ENCODE peak calls at places on chromosomes 5 and 9, in six cellular contexts. One of them, this sample, is unnamed.

GRCh38 chr5:144467795-144468194 is 297.1 kb downstream of the KCTD16 start:
- DNase-seq in HTR-8/SVneo: peak
- DNase-seq in stimulated activated CD4-positive, alpha-beta T cell treated with anti-CD3 and anti-CD28 coated beads, Interleukin-12 subunit alpha, Interleukin-12 subunit beta, amount 100 ng/mL, for 4 hours: no peak
- DNase-seq in ACHN: peak
- DNase-seq in T-helper 17 cell: no peak
- DNase-seq in stromal cell of bone marrow: peak
- DNase-seq in this sample: peak

GRCh38 chr9:137368431-137369110 is 54.4 kb downstream of the EXD3 start:
- DNase-seq in HTR-8/SVneo: no peak
- DNase-seq in stimulated activated CD4-positive, alpha-beta T cell treated with anti-CD3 and anti-CD28 coated beads, Interleukin-12 subunit alpha, Interleukin-12 subunit beta, amount 100 ng/mL, for 4 hours: no peak
- DNase-seq in ACHN: no peak
- DNase-seq in T-helper 17 cell: no peak
- DNase-seq in stromal cell of bone marrow: no peak
- DNase-seq in this sample: no peak

GRCh38 chr9:135332979-135333748 is 146.4 kb upstream of the PPP1R26 start:
- DNase-seq in HTR-8/SVneo: no peak
- DNase-seq in stimulated activated CD4-positive, alpha-beta T cell treated with anti-CD3 and anti-CD28 coated beads, Interleukin-12 subunit alpha, Interleukin-12 subunit beta, amount 100 ng/mL, for 4 hours: no peak
- DNase-seq in ACHN: no peak
- DNase-seq in T-helper 17 cell: no peak
- DNase-seq in stromal cell of bone marrow: no peak
- DNase-seq in this sample: no peak

GRCh38 chr9:33289936-33290246 is 425 bp upstream of the NFX1 start:
- DNase-seq in HTR-8/SVneo: no peak
- DNase-seq in stimulated activated CD4-positive, alpha-beta T cell treated with anti-CD3 and anti-CD28 coated beads, Interleukin-12 subunit alpha, Interleukin-12 subunit beta, amount 100 ng/mL, for 4 hours: no peak
- DNase-seq in ACHN: no peak
- DNase-seq in T-helper 17 cell: no peak
- DNase-seq in stromal cell of bone marrow: no peak
- DNase-seq in this sample: no peak

GRCh38 chr5:55599148-55600050 is 64.6 kb upstream of the PLPP1 start:
- DNase-seq in HTR-8/SVneo: no peak
- DNase-seq in stimulated activated CD4-positive, alpha-beta T cell treated with anti-CD3 and anti-CD28 coated beads, Interleukin-12 subunit alpha, Interleukin-12 subunit beta, amount 100 ng/mL, for 4 hours: no peak
- DNase-seq in ACHN: no peak
- DNase-seq in T-helper 17 cell: no peak
- DNase-seq in stromal cell of bone marrow: no peak
- DNase-seq in this sample: no peak

GRCh38 chr9:129235041-129235930 is 57.2 kb upstream of the IER5L start:
- DNase-seq in HTR-8/SVneo: no peak
- DNase-seq in stimulated activated CD4-positive, alpha-beta T cell treated with anti-CD3 and anti-CD28 coated beads, Interleukin-12 subunit alpha, Interleukin-12 subunit beta, amount 100 ng/mL, for 4 hours: no peak
- DNase-seq in ACHN: no peak
- DNase-seq in T-helper 17 cell: no peak
- DNase-seq in stromal cell of bone marrow: no peak
- DNase-seq in this sample: no peak

GRCh38 chr9:70563437-70564204 is 149.2 kb upstream of the KLF9 start:
- DNase-seq in HTR-8/SVneo: no peak
- DNase-seq in stimulated activated CD4-positive, alpha-beta T cell treated with anti-CD3 and anti-CD28 coated beads, Interleukin-12 subunit alpha, Interleukin-12 subunit beta, amount 100 ng/mL, for 4 hours: peak
- DNase-seq in ACHN: no peak
- DNase-seq in T-helper 17 cell: no peak
- DNase-seq in stromal cell of bone marrow: peak
- DNase-seq in this sample: peak

GRCh38 chr5:178471666-178472065 is 118.5 kb downstream of the COL23A1 start:
- DNase-seq in HTR-8/SVneo: no peak
- DNase-seq in stimulated activated CD4-positive, alpha-beta T cell treated with anti-CD3 and anti-CD28 coated beads, Interleukin-12 subunit alpha, Interleukin-12 subunit beta, amount 100 ng/mL, for 4 hours: no peak
- DNase-seq in ACHN: no peak
- DNase-seq in T-helper 17 cell: no peak
- DNase-seq in stromal cell of bone marrow: no peak
- DNase-seq in this sample: no peak

GRCh38 chr5:170633235-170634041 is 129.6 kb downstream of the KCNIP1 start:
- DNase-seq in HTR-8/SVneo: peak
- DNase-seq in stimulated activated CD4-positive, alpha-beta T cell treated with anti-CD3 and anti-CD28 coated beads, Interleukin-12 subunit alpha, Interleukin-12 subunit beta, amount 100 ng/mL, for 4 hours: no peak
- DNase-seq in ACHN: peak
- DNase-seq in T-helper 17 cell: no peak
- DNase-seq in stromal cell of bone marrow: peak
- DNase-seq in this sample: peak

GRCh38 chr5:77266291-77266690 is 55.8 kb downstream of the PDE8B start:
- DNase-seq in HTR-8/SVneo: no peak
- DNase-seq in stimulated activated CD4-positive, alpha-beta T cell treated with anti-CD3 and anti-CD28 coated beads, Interleukin-12 subunit alpha, Interleukin-12 subunit beta, amount 100 ng/mL, for 4 hours: no peak
- DNase-seq in ACHN: no peak
- DNase-seq in T-helper 17 cell: no peak
- DNase-seq in stromal cell of bone marrow: no peak
- DNase-seq in this sample: no peak